ENCODE peak calls at places on chromosome 10, in eight cellular contexts. One of them, this sample, is unnamed.
A peak's percentile ranks its signal among the peaks of the same experiment; 100 is the strongest.

GRCh38 chr10:62380002-62380401 is 5.8 kb downstream of the ZNF365 start:
- DNase-seq in ovary: no peak
- DNase-seq in neuronal stem cell: no peak
- DNase-seq in mesenchymal stem cell: peak; percentile 86
- DNase-seq in sigmoid colon: no peak
- DNase-seq in lung: no peak
- DNase-seq in CD8-positive, alpha-beta memory T cell: no peak
- DNase-seq in HepG2: peak; percentile 10
- DNase-seq in this sample: peak; percentile 64

GRCh38 chr10:97230146-97230545 is 44.4 kb upstream of the SLIT1 start:
- DNase-seq in ovary: no peak
- DNase-seq in neuronal stem cell: no peak
- DNase-seq in mesenchymal stem cell: no peak
- DNase-seq in sigmoid colon: no peak
- DNase-seq in lung: no peak
- DNase-seq in CD8-positive, alpha-beta memory T cell: no peak
- DNase-seq in HepG2: no peak
- DNase-seq in this sample: no peak

GRCh38 chr10:106559442-106559841 is 605.1 kb downstream of the SORCS1 start:
- DNase-seq in ovary: no peak
- DNase-seq in neuronal stem cell: no peak
- DNase-seq in mesenchymal stem cell: peak; percentile 17
- DNase-seq in sigmoid colon: no peak
- DNase-seq in lung: no peak
- DNase-seq in CD8-positive, alpha-beta memory T cell: no peak
- DNase-seq in HepG2: no peak
- DNase-seq in this sample: no peak

GRCh38 chr10:29470843-29471482 is 163.8 kb downstream of the SVIL start:
- DNase-seq in ovary: no peak
- DNase-seq in neuronal stem cell: no peak
- DNase-seq in mesenchymal stem cell: no peak
- DNase-seq in sigmoid colon: no peak
- DNase-seq in lung: no peak
- DNase-seq in CD8-positive, alpha-beta memory T cell: no peak
- DNase-seq in HepG2: no peak
- DNase-seq in this sample: no peak

GRCh38 chr10:98878418-98878817 is 357.2 kb downstream of the HPSE2 start:
- DNase-seq in ovary: no peak
- DNase-seq in neuronal stem cell: no peak
- DNase-seq in mesenchymal stem cell: peak; percentile 43
- DNase-seq in sigmoid colon: no peak
- DNase-seq in lung: no peak
- DNase-seq in CD8-positive, alpha-beta memory T cell: no peak
- DNase-seq in HepG2: no peak
- DNase-seq in this sample: no peak

GRCh38 chr10:68900427-68901105 is 549 bp upstream of the DDX50 start:
- DNase-seq in ovary: peak; percentile 86
- DNase-seq in neuronal stem cell: no peak
- DNase-seq in mesenchymal stem cell: peak; percentile 78
- DNase-seq in sigmoid colon: no peak
- DNase-seq in lung: no peak
- DNase-seq in CD8-positive, alpha-beta memory T cell: no peak
- DNase-seq in HepG2: no peak
- DNase-seq in this sample: peak; percentile 71

GRCh38 chr10:49001402-49001801 is 61.8 kb upstream of the LRRC18 start:
- DNase-seq in ovary: no peak
- DNase-seq in neuronal stem cell: no peak
- DNase-seq in mesenchymal stem cell: no peak
- DNase-seq in sigmoid colon: no peak
- DNase-seq in lung: no peak
- DNase-seq in CD8-positive, alpha-beta memory T cell: no peak
- DNase-seq in HepG2: peak; percentile 6
- DNase-seq in this sample: no peak

GRCh38 chr10:59537451-59537850 is 172.2 kb downstream of the SLC16A9 start:
- DNase-seq in ovary: no peak
- DNase-seq in neuronal stem cell: no peak
- DNase-seq in mesenchymal stem cell: peak; percentile 12
- DNase-seq in sigmoid colon: no peak
- DNase-seq in lung: no peak
- DNase-seq in CD8-positive, alpha-beta memory T cell: no peak
- DNase-seq in HepG2: no peak
- DNase-seq in this sample: no peak

GRCh38 chr10:80194373-80195045 is 10.8 kb downstream of the ANXA11 start:
- DNase-seq in ovary: no peak
- DNase-seq in neuronal stem cell: no peak
- DNase-seq in mesenchymal stem cell: no peak
- DNase-seq in sigmoid colon: no peak
- DNase-seq in lung: no peak
- DNase-seq in CD8-positive, alpha-beta memory T cell: no peak
- DNase-seq in HepG2: no peak
- DNase-seq in this sample: no peak

GRCh38 chr10:48234295-48234694 is 40.2 kb downstream of the FRMPD2 start:
- DNase-seq in ovary: no peak
- DNase-seq in neuronal stem cell: no peak
- DNase-seq in mesenchymal stem cell: no peak
- DNase-seq in sigmoid colon: no peak
- DNase-seq in lung: no peak
- DNase-seq in CD8-positive, alpha-beta memory T cell: no peak
- DNase-seq in HepG2: no peak
- DNase-seq in this sample: no peak

GRCh38 chr10:132410779-132411532 is 14.0 kb downstream of the PWWP2B start:
- DNase-seq in ovary: no peak
- DNase-seq in neuronal stem cell: no peak
- DNase-seq in mesenchymal stem cell: no peak
- DNase-seq in sigmoid colon: no peak
- DNase-seq in lung: no peak
- DNase-seq in CD8-positive, alpha-beta memory T cell: no peak
- DNase-seq in HepG2: no peak
- DNase-seq in this sample: no peak

GRCh38 chr10:77036993-77037734 is 600.4 kb downstream of the KCNMA1 start:
- DNase-seq in ovary: no peak
- DNase-seq in neuronal stem cell: peak; percentile 56
- DNase-seq in mesenchymal stem cell: peak; percentile 13
- DNase-seq in sigmoid colon: no peak
- DNase-seq in lung: no peak
- DNase-seq in CD8-positive, alpha-beta memory T cell: no peak
- DNase-seq in HepG2: peak; percentile 9
- DNase-seq in this sample: peak; percentile 26

GRCh38 chr10:88999629-89000028 is 9.0 kb downstream of the FAS start:
- DNase-seq in ovary: no peak
- DNase-seq in neuronal stem cell: no peak
- DNase-seq in mesenchymal stem cell: no peak
- DNase-seq in sigmoid colon: no peak
- DNase-seq in lung: no peak
- DNase-seq in CD8-positive, alpha-beta memory T cell: no peak
- DNase-seq in HepG2: no peak
- DNase-seq in this sample: no peak

GRCh38 chr10:54368984-54369383 is 432.0 kb downstream of the PCDH15 start:
- DNase-seq in ovary: no peak
- DNase-seq in neuronal stem cell: no peak
- DNase-seq in mesenchymal stem cell: no peak
- DNase-seq in sigmoid colon: no peak
- DNase-seq in lung: no peak
- DNase-seq in CD8-positive, alpha-beta memory T cell: no peak
- DNase-seq in HepG2: no peak
- DNase-seq in this sample: no peak

GRCh38 chr10:70906031-70906804 is 17.9 kb upstream of the PCBD1 start:
- DNase-seq in ovary: no peak
- DNase-seq in neuronal stem cell: no peak
- DNase-seq in mesenchymal stem cell: no peak
- DNase-seq in sigmoid colon: peak; percentile 53
- DNase-seq in lung: no peak
- DNase-seq in CD8-positive, alpha-beta memory T cell: no peak
- DNase-seq in HepG2: no peak
- DNase-seq in this sample: peak; percentile 49

GRCh38 chr10:104340692-104341091 is 2.4 kb upstream of the ITPRIP start:
- DNase-seq in ovary: peak; percentile 14
- DNase-seq in neuronal stem cell: no peak
- DNase-seq in mesenchymal stem cell: no peak
- DNase-seq in sigmoid colon: no peak
- DNase-seq in lung: no peak
- DNase-seq in CD8-positive, alpha-beta memory T cell: no peak
- DNase-seq in HepG2: no peak
- DNase-seq in this sample: no peak

GRCh38 chr10:96342402-96342801 is 16.4 kb downstream of the OPALIN start:
- DNase-seq in ovary: no peak
- DNase-seq in neuronal stem cell: no peak
- DNase-seq in mesenchymal stem cell: no peak
- DNase-seq in sigmoid colon: no peak
- DNase-seq in lung: no peak
- DNase-seq in CD8-positive, alpha-beta memory T cell: no peak
- DNase-seq in HepG2: no peak
- DNase-seq in this sample: no peak

GRCh38 chr10:774661-775244 is 85.3 kb upstream of the DIP2C start:
- DNase-seq in ovary: no peak
- DNase-seq in neuronal stem cell: no peak
- DNase-seq in mesenchymal stem cell: no peak
- DNase-seq in sigmoid colon: no peak
- DNase-seq in lung: no peak
- DNase-seq in CD8-positive, alpha-beta memory T cell: no peak
- DNase-seq in HepG2: no peak
- DNase-seq in this sample: peak; percentile 82

GRCh38 chr10:23035569-23035968 is 59.8 kb upstream of the MSRB2 start:
- DNase-seq in ovary: no peak
- DNase-seq in neuronal stem cell: no peak
- DNase-seq in mesenchymal stem cell: peak; percentile 14
- DNase-seq in sigmoid colon: no peak
- DNase-seq in lung: no peak
- DNase-seq in CD8-positive, alpha-beta memory T cell: no peak
- DNase-seq in HepG2: peak; percentile 10
- DNase-seq in this sample: no peak

GRCh38 chr10:100934084-100934659 is 21.4 kb downstream of the SLF2 start:
- DNase-seq in ovary: no peak
- DNase-seq in neuronal stem cell: no peak
- DNase-seq in mesenchymal stem cell: peak; percentile 30
- DNase-seq in sigmoid colon: no peak
- DNase-seq in lung: no peak
- DNase-seq in CD8-positive, alpha-beta memory T cell: no peak
- DNase-seq in HepG2: peak; percentile 45
- DNase-seq in this sample: no peak

GRCh38 chr10:79292789-79293746 is 54.2 kb upstream of the PPIF start:
- DNase-seq in ovary: no peak
- DNase-seq in neuronal stem cell: no peak
- DNase-seq in mesenchymal stem cell: no peak
- DNase-seq in sigmoid colon: no peak
- DNase-seq in lung: no peak
- DNase-seq in CD8-positive, alpha-beta memory T cell: no peak
- DNase-seq in HepG2: peak; percentile 18
- DNase-seq in this sample: peak; percentile 90

GRCh38 chr10:132904169-132904813 is 38.1 kb downstream of the CFAP46 start:
- DNase-seq in ovary: no peak
- DNase-seq in neuronal stem cell: peak; percentile 11
- DNase-seq in mesenchymal stem cell: peak; percentile 10
- DNase-seq in sigmoid colon: peak; percentile 49
- DNase-seq in lung: no peak
- DNase-seq in CD8-positive, alpha-beta memory T cell: no peak
- DNase-seq in HepG2: peak; percentile 39
- DNase-seq in this sample: peak; percentile 95

GRCh38 chr10:74083304-74083703 is 67.3 kb downstream of the AP3M1 start:
- DNase-seq in ovary: no peak
- DNase-seq in neuronal stem cell: no peak
- DNase-seq in mesenchymal stem cell: no peak
- DNase-seq in sigmoid colon: no peak
- DNase-seq in lung: no peak
- DNase-seq in CD8-positive, alpha-beta memory T cell: no peak
- DNase-seq in HepG2: no peak
- DNase-seq in this sample: no peak

GRCh38 chr10:20970708-20971107 is 73.6 kb upstream of the NEBL start:
- DNase-seq in ovary: no peak
- DNase-seq in neuronal stem cell: no peak
- DNase-seq in mesenchymal stem cell: no peak
- DNase-seq in sigmoid colon: no peak
- DNase-seq in lung: no peak
- DNase-seq in CD8-positive, alpha-beta memory T cell: no peak
- DNase-seq in HepG2: no peak
- DNase-seq in this sample: no peak

GRCh38 chr10:84613336-84614021 is 285.1 kb downstream of the CCSER2 start:
- DNase-seq in ovary: no peak
- DNase-seq in neuronal stem cell: peak; percentile 63
- DNase-seq in mesenchymal stem cell: peak; percentile 2
- DNase-seq in sigmoid colon: no peak
- DNase-seq in lung: peak; percentile 59
- DNase-seq in CD8-positive, alpha-beta memory T cell: no peak
- DNase-seq in HepG2: peak; percentile 77
- DNase-seq in this sample: no peak

GRCh38 chr10:28263136-28263857 is 39.6 kb downstream of the MPP7 start:
- DNase-seq in ovary: no peak
- DNase-seq in neuronal stem cell: no peak
- DNase-seq in mesenchymal stem cell: no peak
- DNase-seq in sigmoid colon: peak; percentile 70
- DNase-seq in lung: peak; percentile 60
- DNase-seq in CD8-positive, alpha-beta memory T cell: no peak
- DNase-seq in HepG2: peak; percentile 46
- DNase-seq in this sample: no peak

GRCh38 chr10:47028466-47028865 is 117.2 kb downstream of the PTPN20 start:
- DNase-seq in ovary: no peak
- DNase-seq in neuronal stem cell: no peak
- DNase-seq in mesenchymal stem cell: no peak
- DNase-seq in sigmoid colon: no peak
- DNase-seq in lung: no peak
- DNase-seq in CD8-positive, alpha-beta memory T cell: no peak
- DNase-seq in HepG2: no peak
- DNase-seq in this sample: peak; percentile 58

GRCh38 chr10:33927347-33927746 is 592.9 kb upstream of the NRP1 start:
- DNase-seq in ovary: no peak
- DNase-seq in neuronal stem cell: no peak
- DNase-seq in mesenchymal stem cell: no peak
- DNase-seq in sigmoid colon: no peak
- DNase-seq in lung: no peak
- DNase-seq in CD8-positive, alpha-beta memory T cell: no peak
- DNase-seq in HepG2: no peak
- DNase-seq in this sample: no peak
- H3K27ac ChIP-seq in ovary: no peak overlapping the region
- H3K27ac ChIP-seq in neuronal stem cell: no peak overlapping the region
- H3K27ac ChIP-seq in mesenchymal stem cell: no peak overlapping the region
- H3K27ac ChIP-seq in sigmoid colon: no peak overlapping the region
- H3K27ac ChIP-seq in lung: no peak overlapping the region
- H3K27ac ChIP-seq in CD8-positive, alpha-beta memory T cell: no peak overlapping the region
- H3K27ac ChIP-seq in HepG2: no peak overlapping the region
- H3K27ac ChIP-seq in this sample: no peak overlapping the region

GRCh38 chr10:126240483-126240882 is 147.8 kb downstream of the ADAM12 start:
- DNase-seq in ovary: no peak
- DNase-seq in neuronal stem cell: no peak
- DNase-seq in mesenchymal stem cell: peak; percentile 56
- DNase-seq in sigmoid colon: no peak
- DNase-seq in lung: no peak
- DNase-seq in CD8-positive, alpha-beta memory T cell: no peak
- DNase-seq in HepG2: no peak
- DNase-seq in this sample: no peak
- H3K4me1 ChIP-seq in ovary: peaks cover 21% of the 10 kb centered on the region
- H3K4me1 ChIP-seq in neuronal stem cell: peaks cover 10% of the 10 kb centered on the region
- H3K4me1 ChIP-seq in mesenchymal stem cell: peaks cover 32% of the 10 kb centered on the region
- H3K4me1 ChIP-seq in sigmoid colon: no peaks in the 10 kb centered on the region
- H3K4me1 ChIP-seq in lung: no peaks in the 10 kb centered on the region
- H3K4me1 ChIP-seq in CD8-positive, alpha-beta memory T cell: no peaks in the 10 kb centered on the region
- H3K4me1 ChIP-seq in HepG2: no peaks in the 10 kb centered on the region
- H3K4me1 ChIP-seq in this sample: peaks cover 38% of the 10 kb centered on the region

GRCh38 chr10:50289196-50289595 is 37.9 kb upstream of the ASAH2 start:
- DNase-seq in ovary: no peak
- DNase-seq in neuronal stem cell: no peak
- DNase-seq in mesenchymal stem cell: no peak
- DNase-seq in sigmoid colon: no peak
- DNase-seq in lung: no peak
- DNase-seq in CD8-positive, alpha-beta memory T cell: no peak
- DNase-seq in HepG2: no peak
- DNase-seq in this sample: no peak
- H3K36me3 ChIP-seq in ovary: no peaks in the 10 kb centered on the region
- H3K36me3 ChIP-seq in neuronal stem cell: no peaks in the 10 kb centered on the region
- H3K36me3 ChIP-seq in mesenchymal stem cell: no peaks in the 10 kb centered on the region
- H3K36me3 ChIP-seq in sigmoid colon: no peaks in the 10 kb centered on the region
- H3K36me3 ChIP-seq in lung: no peaks in the 10 kb centered on the region
- H3K36me3 ChIP-seq in CD8-positive, alpha-beta memory T cell: no peaks in the 10 kb centered on the region
- H3K36me3 ChIP-seq in HepG2: no peaks in the 10 kb centered on the region
- H3K36me3 ChIP-seq in this sample: no peaks in the 10 kb centered on the region

GRCh38 chr10:13525683-13526082 is 3.1 kb downstream of the BEND7 start:
- DNase-seq in ovary: no peak
- DNase-seq in neuronal stem cell: no peak
- DNase-seq in mesenchymal stem cell: no peak
- DNase-seq in sigmoid colon: no peak
- DNase-seq in lung: no peak
- DNase-seq in CD8-positive, alpha-beta memory T cell: no peak
- DNase-seq in HepG2: no peak
- DNase-seq in this sample: no peak
- H3K27ac ChIP-seq in ovary: no peak overlapping the region
- H3K27ac ChIP-seq in neuronal stem cell: no peak overlapping the region
- H3K27ac ChIP-seq in mesenchymal stem cell: no peak overlapping the region
- H3K27ac ChIP-seq in sigmoid colon: no peak overlapping the region
- H3K27ac ChIP-seq in lung: no peak overlapping the region
- H3K27ac ChIP-seq in CD8-positive, alpha-beta memory T cell: no peak overlapping the region
- H3K27ac ChIP-seq in HepG2: no peak overlapping the region
- H3K27ac ChIP-seq in this sample: no peak overlapping the region

This sample was measured in osteoblast.